ENCODE peak calls at places on chromosomes 1 and 21, in five cellular contexts. O is trophoblast cell, X is H9, V is neuronal stem cell, Q is H1. W is an unnamed sample.

GRCh38 chr1:155522069-155522468 is 40.5 kb downstream of the ASH1L start:
- DNase-seq in O (no peak), X (no peak), V (no peak), Q (no peak), W (no peak)

GRCh38 chr1:36794460-36794859 is 239.9 kb downstream of the GRIK3 start:
- DNase-seq in O (no peak), X (no peak), V (no peak), Q (no peak), W (no peak)

GRCh38 chr1:912740-913301 is 10.9 kb upstream of the SAMD11 start:
- DNase-seq in O (peak; percentile 38), X (peak; percentile 68), V (no peak), Q (no peak), W (no peak)

GRCh38 chr1:940121-941026 is 16.7 kb downstream of the SAMD11 start:
- DNase-seq in O (peak; percentile 67), X (no peak), V (no peak), Q (no peak), W (peak; percentile 71)

GRCh38 chr21:29800051-29800450 is 139.7 kb downstream of the GRIK1 start:
- DNase-seq in O (no peak), X (no peak), V (no peak), Q (no peak), W (no peak)

GRCh38 chr1:228397966-228398365 is 8.7 kb downstream of the TRIM11 start:
- DNase-seq in O (no peak), X (peak; percentile 10), V (no peak), Q (no peak), W (no peak)

GRCh38 chr1:175600721-175601440 is 142.5 kb downstream of the TNR start:
- DNase-seq in O (no peak), X (no peak), V (no peak), Q (no peak), W (no peak)

GRCh38 chr1:157969693-157970485 is 23.6 kb upstream of the KIRREL1 start:
- DNase-seq in O (peak; percentile 55), X (peak; percentile 62), V (peak; percentile 61), Q (no peak), W (peak; percentile 75)

GRCh38 chr1:67307251-67308060 is at the start of gene IL12RB2:
- DNase-seq in O (peak; percentile 24), X (peak; percentile 43), V (peak; percentile 33), Q (no peak), W (no peak)

GRCh38 chr21:40667964-40668363 is 179.0 kb downstream of the DSCAM start:
- DNase-seq in O (no peak), X (no peak), V (no peak), Q (no peak), W (no peak)

GRCh38 chr1:117795190-117795589 is 134.2 kb downstream of the GDAP2 start:
- DNase-seq in O (no peak), X (no peak), V (no peak), Q (no peak), W (peak; percentile 38)

GRCh38 chr1:230620666-230621065 is 21.6 kb upstream of the COG2 start:
- DNase-seq in O (no peak), X (no peak), V (no peak), Q (no peak), W (no peak)

GRCh38 chr1:66848193-66848592 is 47.1 kb upstream of the INSL5 start:
- DNase-seq in O (no peak), X (no peak), V (no peak), Q (no peak), W (no peak)

GRCh38 chr1:173137116-173137515 is 70.0 kb downstream of the TNFSF4 start:
- DNase-seq in O (peak; percentile 47), X (no peak), V (no peak), Q (no peak), W (no peak)

GRCh38 chr1:55854911-55855310 is 639.7 kb upstream of the USP24 start:
- DNase-seq in O (peak; percentile 27), X (no peak), V (no peak), Q (no peak), W (no peak)

GRCh38 chr1:173205146-173206051 is 1.7 kb downstream of the TNFSF4 start:
- DNase-seq in O (no peak), X (no peak), V (no peak), Q (no peak), W (peak; percentile 86)

GRCh38 chr21:27268290-27268689 is 301.4 kb upstream of the ADAMTS5 start:
- DNase-seq in O (no peak), X (no peak), V (no peak), Q (no peak), W (no peak)

GRCh38 chr1:6028042-6028895 is 17.4 kb upstream of the KCNAB2 start:
- DNase-seq in O (peak; percentile 31), X (no peak), V (no peak), Q (no peak), W (no peak)

DNA sequence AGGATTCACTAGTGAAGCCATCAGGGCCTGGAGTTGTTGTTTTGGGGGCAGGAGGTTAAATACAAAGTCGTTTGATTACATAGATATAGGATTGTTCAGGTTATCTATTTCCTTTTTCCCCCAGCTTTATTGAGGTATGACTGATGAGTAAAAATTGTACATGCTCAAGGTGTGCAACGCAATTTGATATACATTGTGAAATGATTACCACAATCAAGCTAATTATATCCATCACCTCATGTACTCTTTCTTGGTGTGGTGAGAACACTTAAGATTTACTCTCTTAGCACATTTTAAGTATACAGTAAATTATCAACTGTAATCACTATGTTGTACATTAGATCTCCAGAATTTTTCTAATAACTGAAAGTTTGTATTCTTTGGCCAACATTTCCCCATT is 6.0 kb downstream of the FGGY start:
- DNase-seq in O (no peak), X (no peak), V (no peak), Q (no peak), W (no peak)
- H2BK120ac ChIP-seq in O (no peak overlapping the region), X (no peak overlapping the region), V (no peak overlapping the region), Q (no peak overlapping the region), W (no peak overlapping the region)

DNA sequence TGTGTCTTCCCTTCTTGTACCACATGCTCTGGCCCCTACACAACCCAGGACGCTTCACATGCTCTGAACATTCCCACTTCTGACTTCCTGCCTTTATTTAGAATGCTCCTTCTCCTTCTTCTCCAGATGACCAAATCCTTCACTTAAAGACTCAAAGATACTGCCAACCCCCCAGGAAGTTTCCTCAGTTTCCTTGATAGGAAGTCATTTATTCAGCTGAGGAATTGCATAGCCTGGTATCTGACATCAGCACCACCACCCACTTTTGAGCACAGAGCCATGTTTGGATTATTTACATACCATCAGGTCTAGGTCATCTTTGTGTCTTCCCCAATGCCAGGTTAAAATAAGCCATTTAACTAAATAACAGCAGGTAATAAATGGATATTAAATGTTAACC is 42.4 kb downstream of the GFI1 start:
- DNase-seq in O (peak; percentile 18), X (no peak), V (no peak), Q (no peak), W (peak; percentile 52)
- H2AK5ac ChIP-seq in O (no peak overlapping the region), X (no peak overlapping the region), V (no peak overlapping the region), Q (no peak overlapping the region), W (no peak overlapping the region)

GRCh38 chr21:34736116-34736870 is 67.5 kb downstream of the CLIC6 start:
- DNase-seq in O (peak; percentile 95), X (no peak), V (no peak), Q (no peak), W (no peak)
- H2BK12ac ChIP-seq in O (no peak overlapping the region), X (no peak overlapping the region), V (no peak overlapping the region), Q (no peak overlapping the region), W (no peak overlapping the region)

GRCh38 chr21:21309510-21309909 is 311.3 kb downstream of the NCAM2 start:
- DNase-seq in O (no peak), X (no peak), V (no peak), Q (no peak), W (no peak)
- H2BK120ac ChIP-seq in O (no peak overlapping the region), X (no peak overlapping the region), V (no peak overlapping the region), Q (no peak overlapping the region), W (no peak overlapping the region)

DNA sequence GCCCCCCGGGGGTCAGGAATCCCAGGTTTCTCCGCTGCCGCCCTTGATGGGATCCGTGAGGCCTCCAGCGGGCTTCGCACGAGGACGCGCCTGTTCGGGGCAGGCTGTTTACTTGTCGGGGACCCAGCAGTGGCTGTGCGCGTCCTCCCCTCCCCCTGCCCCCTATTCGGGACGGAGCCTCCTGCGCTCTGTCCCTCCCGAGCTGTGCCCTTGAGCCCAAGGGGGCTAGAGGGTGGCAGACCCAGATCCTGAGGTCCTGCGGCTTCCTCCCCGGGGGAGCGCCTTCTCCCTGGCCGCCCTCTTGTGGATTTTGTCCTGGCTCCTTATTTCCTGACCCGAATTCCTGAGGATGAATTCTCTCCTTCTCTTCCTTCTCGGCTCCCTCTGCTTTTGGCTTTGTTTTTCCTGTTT is 38.4 kb downstream of the PIK3CD start:
- DNase-seq in O (peak; percentile 43), X (peak; percentile 62), V (peak; percentile 33), Q (no peak), W (peak; percentile 48)
- H2AK5ac ChIP-seq in O (no peak overlapping the region), X (no peak overlapping the region), V (no peak overlapping the region), Q (no peak overlapping the region), W (peak overlapping the region; percentile 26)